ENCODE peak calls at places on chromosomes 5 and 9, in four cellular contexts. V, I, A and L are unnamed samples.

GRCh38 chr9:3773661-3774060 is 247.9 kb upstream of the RFX3 start:
- DNase-seq in A (no peak), I (no peak), V (no peak), L (no peak)

GRCh38 chr9:104747565-104748358 is at the start of gene NIPSNAP3A:
- DNase-seq in I (peak), V (peak), A (peak), L (peak)

GRCh38 chr9:99666571-99666970 is 155.1 kb upstream of the NR4A3 start:
- DNase-seq in A (no peak), V (peak), I (no peak), L (peak)

GRCh38 chr5:7686794-7687193 is 164.1 kb downstream of the CFAP90 start:
- DNase-seq in A (no peak), I (no peak), V (no peak), L (peak)

GRCh38 chr5:157026789-157027424 is 32.0 kb downstream of the HAVCR1 start:
- DNase-seq in I (no peak), A (no peak), V (peak), L (peak)

GRCh38 chr9:91483189-91483691 is 59.6 kb upstream of the NFIL3 start:
- DNase-seq in I (no peak), V (no peak), A (no peak), L (no peak)

GRCh38 chr5:147081256-147081872 is 153.5 kb upstream of the STK32A start:
- DNase-seq in A (no peak), V (no peak), I (no peak), L (no peak)

GRCh38 chr5:54215233-54215736 is 95.1 kb downstream of the ARL15 start:
- DNase-seq in V (no peak), A (no peak), I (no peak), L (no peak)

GRCh38 chr5:67047616-67048015 is 149.0 kb downstream of the CD180 start:
- DNase-seq in I (no peak), V (no peak), A (no peak), L (no peak)

GRCh38 chr9:110940949-110941557 is 97.2 kb downstream of the LPAR1 start:
- DNase-seq in I (no peak), A (no peak), V (no peak), L (no peak)

GRCh38 chr5:131845828-131846227 is 49.0 kb upstream of the FNIP1 start:
- DNase-seq in V (no peak), A (no peak), I (no peak), L (no peak)

GRCh38 chr5:53340956-53341750 is 139.3 kb upstream of the FST start:
- DNase-seq in I (no peak), V (no peak), A (no peak), L (no peak)

GRCh38 chr5:8316608-8317007 is 447.7 kb downstream of the MTRR start:
- DNase-seq in I (no peak), V (no peak), A (no peak), L (no peak)

GRCh38 chr5:158463971-158464370 is 605.0 kb upstream of the CLINT1 start:
- DNase-seq in I (no peak), V (no peak), A (no peak), L (no peak)

GRCh38 chr5:82754759-82755158 is 322.4 kb downstream of the TMEM167A start:
- DNase-seq in V (peak), A (no peak), I (no peak), L (no peak)

GRCh38 chr5:73180561-73180960 is 7.6 kb downstream of the TMEM174 start:
- DNase-seq in V (no peak), A (no peak), I (no peak), L (no peak)

GRCh38 chr9:126461029-126461428 is 134.4 kb downstream of the MVB12B start:
- DNase-seq in I (peak), A (no peak), V (no peak), L (no peak)

GRCh38 chr5:169442354-169443248 is 141.0 kb upstream of the SPDL1 start:
- DNase-seq in V (no peak), I (no peak), A (no peak), L (no peak)

GRCh38 chr9:29556317-29556716 is 1983.0 kb upstream of the C9orf72 start:
- DNase-seq in I (no peak), A (no peak), V (no peak), L (no peak)

GRCh38 chr5:137286025-137286610 is 213.0 kb downstream of the SPOCK1 start:
- DNase-seq in I (no peak), A (no peak), V (no peak), L (no peak)

GRCh38 chr5:157828949-157829639 is 29.9 kb downstream of the CLINT1 start:
- DNase-seq in I (no peak), V (peak), A (no peak), L (no peak)

GRCh38 chr5:87298687-87299362 is 31.1 kb downstream of the RASA1 start:
- DNase-seq in V (no peak), A (no peak), I (no peak), L (no peak)

GRCh38 chr5:141618030-141618803 is 583 bp downstream of the DIAPH1 start:
- DNase-seq in V (peak), A (peak), I (peak), L (no peak)

GRCh38 chr5:22541037-22541436 is 312.1 kb downstream of the CDH12 start:
- DNase-seq in V (no peak), I (no peak), A (no peak), L (no peak)

GRCh38 chr5:59042683-59043082 is 459.8 kb downstream of the RAB3C start:
- DNase-seq in A (no peak), I (no peak), V (no peak), L (no peak)

GRCh38 chr9:123478967-123479602 is 123.1 kb downstream of the CRB2 start:
- DNase-seq in I (peak), A (no peak), V (no peak), L (no peak)

GRCh38 chr5:116032094-116032517 is at the start of gene ARL14EPL:
- DNase-seq in A (no peak), I (no peak), V (peak), L (no peak)

GRCh38 chr9:133352635-133353340 is 3.5 kb downstream of the SURF1 start:
- DNase-seq in A (no peak), I (no peak), V (peak), L (no peak)

GRCh38 chr9:35579130-35579529 is 25.9 kb upstream of the TESK1 start:
- DNase-seq in V (peak), I (no peak), A (no peak), L (no peak)

GRCh38 chr5:171419663-171420428 is 399 bp downstream of the FGF18 start:
- DNase-seq in A (no peak), V (peak), I (peak), L (no peak)
- H3K4me3 ChIP-seq in A (no peak), V (peak), I (peak), L (peak)

GRCh38 chr5:91306497-91306896 is 76.6 kb downstream of the ARRDC3 start:
- DNase-seq in V (no peak), I (no peak), A (no peak), L (no peak)

GRCh38 chr5:91311697-91312501 is 71.2 kb downstream of the ARRDC3 start:
- DNase-seq in I (peak), V (peak), A (peak), L (peak)

GRCh38 chr5:91307023-91307422 is 76.1 kb downstream of the ARRDC3 start:
- DNase-seq in A (no peak), I (no peak), V (no peak), L (no peak)

GRCh38 chr5:91312698-91313097 is 70.4 kb downstream of the ARRDC3 start:
- DNase-seq in A (no peak), I (no peak), V (no peak), L (no peak)

DNA sequence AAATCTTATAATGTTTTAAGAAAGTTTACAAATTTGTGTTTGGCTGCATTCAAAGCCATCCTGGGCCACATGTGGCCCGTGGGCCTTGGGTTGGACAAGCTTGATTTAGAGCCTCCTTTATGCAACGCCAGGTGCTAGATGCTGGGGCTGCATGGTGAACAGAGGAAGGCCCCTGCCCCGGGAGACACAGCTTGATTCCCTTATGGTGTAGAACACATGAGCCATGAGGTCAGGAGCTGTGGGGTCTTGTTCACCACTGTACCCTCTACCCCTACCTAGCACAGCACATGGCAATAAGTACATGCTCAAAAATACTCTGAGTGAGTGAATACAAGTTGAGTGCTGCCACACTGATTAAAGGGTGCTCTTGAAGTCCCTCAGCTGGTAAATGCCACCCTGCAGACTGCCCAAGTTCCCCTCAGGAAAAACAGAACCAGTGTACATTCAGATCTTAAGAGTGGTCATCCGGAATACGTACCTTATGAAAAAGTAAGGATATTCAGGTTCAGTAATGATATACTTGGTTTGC is 71.9 kb downstream of the ARRDC3 start:
- DNase-seq in A (no peak), V (no peak), I (peak), L (peak)
- H3K4me3 ChIP-seq in A (peak), V (no peak), I (no peak), L (no peak)

DNA sequence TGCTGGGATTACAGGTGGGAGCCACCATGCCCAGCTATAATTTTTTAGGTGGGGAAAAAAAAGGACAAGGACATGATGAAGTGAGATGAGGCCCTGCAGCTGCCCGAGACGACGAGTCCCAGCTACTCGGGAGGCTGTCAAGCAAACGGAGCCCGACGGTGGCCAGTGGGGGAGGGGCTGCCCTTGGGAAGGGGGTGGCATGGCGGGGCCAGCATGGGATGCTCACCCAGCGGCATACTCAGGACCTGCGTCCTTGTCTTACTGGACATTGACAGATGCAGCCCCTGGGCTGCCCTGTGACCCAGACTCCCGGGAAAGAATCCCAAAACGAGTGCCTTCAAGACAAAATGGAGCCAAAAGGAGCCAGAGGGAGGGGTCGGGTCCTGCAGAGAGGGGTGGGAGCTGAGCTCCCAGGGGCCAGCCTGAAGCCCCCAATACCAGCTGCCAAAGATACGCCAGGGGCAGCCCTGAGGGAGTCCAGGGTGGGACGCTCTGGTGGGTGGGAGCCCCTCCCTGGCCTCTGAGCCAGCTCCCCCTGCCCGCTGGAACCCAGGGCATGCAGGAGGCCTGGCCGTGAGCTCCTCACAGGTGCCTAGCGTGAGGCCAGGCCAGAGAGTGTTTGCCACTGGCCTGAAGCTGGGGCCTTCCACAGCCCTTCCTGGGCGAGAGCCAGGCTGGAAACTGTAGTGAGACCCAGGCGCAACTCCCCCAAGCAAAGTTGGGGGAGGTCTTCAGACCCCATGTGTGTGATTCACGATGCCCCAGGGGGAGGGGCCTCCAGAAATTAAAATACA is 15.7 kb downstream of the CCDC187 start:
- DNase-seq in I (no peak), A (no peak), V (no peak), L (no peak)
- H3K4me3 ChIP-seq in I (no peak), A (no peak), V (no peak), L (no peak)

DNA sequence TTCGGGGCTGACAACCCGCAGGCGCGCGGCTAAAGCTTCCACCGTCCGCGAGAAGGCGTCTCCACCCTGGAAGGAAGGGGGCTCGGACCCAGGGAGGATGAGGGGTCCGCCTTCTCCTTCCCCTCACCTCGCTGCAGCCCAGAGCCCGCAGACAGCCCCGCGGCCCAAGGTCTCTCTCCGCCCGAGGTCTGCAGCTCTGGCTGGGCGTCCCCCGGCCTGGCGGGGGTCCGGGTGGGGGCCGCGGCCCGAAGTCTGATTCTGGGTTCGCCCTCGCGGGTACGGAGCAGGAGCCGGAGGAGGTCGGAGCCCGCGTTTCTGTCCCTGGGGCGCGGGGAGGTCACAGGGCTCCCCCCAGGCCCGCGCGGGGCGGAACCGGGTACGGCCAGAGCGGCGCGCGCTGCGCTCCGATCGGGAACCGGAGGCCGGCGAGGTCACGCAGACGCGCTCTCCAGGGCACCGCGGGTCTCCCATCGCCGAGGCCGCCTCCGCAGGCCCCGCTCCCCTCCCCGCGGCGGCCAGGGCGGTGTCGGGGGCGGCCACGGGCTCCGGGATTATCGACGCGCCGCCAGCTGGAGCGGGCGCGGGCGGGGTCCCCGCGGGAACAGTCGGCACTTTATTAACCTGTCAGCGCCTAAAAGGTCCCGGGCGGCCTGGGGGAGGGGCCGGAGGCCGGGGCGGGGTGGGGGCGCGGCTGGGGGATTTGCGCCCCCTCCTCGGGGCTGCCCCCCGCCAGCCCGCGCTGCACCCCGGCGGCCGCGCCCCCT is 11.6 kb downstream of the LHX3 start:
- DNase-seq in A (no peak), V (no peak), I (no peak), L (no peak)
- H3K4me3 ChIP-seq in A (no peak), V (no peak), I (no peak), L (no peak)

DNA sequence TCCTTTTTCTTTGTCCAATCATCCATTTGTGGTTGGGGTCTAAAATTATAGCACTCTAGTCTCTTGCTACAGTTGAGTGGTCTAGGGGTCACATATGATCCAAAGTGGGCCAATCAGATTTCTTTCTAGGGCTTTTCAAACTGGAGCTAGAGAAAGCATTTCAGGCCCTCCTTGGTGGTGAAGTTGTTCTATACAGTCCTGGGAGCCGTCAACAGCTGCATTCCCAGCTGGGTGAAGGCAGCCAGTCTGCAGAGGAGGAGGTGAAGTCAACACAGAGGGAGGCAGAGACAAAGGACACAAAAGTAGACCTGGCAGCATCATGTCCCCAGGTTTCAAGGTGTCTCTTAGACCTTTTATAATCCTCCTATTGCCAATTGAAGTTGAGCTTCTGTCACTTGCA is 518.2 kb downstream of the BNC2 start:
- DNase-seq in V (no peak), I (no peak), A (no peak), L (no peak)
- H3K4me3 ChIP-seq in V (no peak), I (no peak), A (no peak), L (no peak)

GRCh38 chr9:121700165-121700830 is 48.9 kb downstream of the DAB2IP start:
- DNase-seq in A (no peak), I (peak), V (peak), L (no peak)
- H3K4me3 ChIP-seq in A (no peak), I (peak), V (no peak), L (no peak)